ENCODE peak calls at places on chromosome 17, in eight cellular contexts. One of them, this sample, is unnamed.

GRCh38 chr17:521561-522325 is 169.1 kb upstream of the RPH3AL start:
- DNase-seq in stimulated activated CD8-positive, alpha-beta memory T cell treated with anti-CD3 and anti-CD28 coated beads, Interleukin-4, amount 100 ng/mL, for 4 hours: no peak
- DNase-seq in spleen: no peak
- DNase-seq in EH: peak
- DNase-seq in lower lobe of right lung: no peak
- DNase-seq in MCF 10A: no peak
- DNase-seq in GM04503: no peak
- DNase-seq in AG08396: no peak
- DNase-seq in this sample: no peak

GRCh38 chr17:17028878-17029535 is 13.2 kb upstream of the MPRIP start:
- DNase-seq in MCF 10A: no peak
- DNase-seq in stimulated activated CD8-positive, alpha-beta memory T cell treated with anti-CD3 and anti-CD28 coated beads, Interleukin-4, amount 100 ng/mL, for 4 hours: no peak
- DNase-seq in spleen: no peak
- DNase-seq in GM04503: no peak
- DNase-seq in EH: no peak
- DNase-seq in lower lobe of right lung: no peak
- DNase-seq in AG08396: no peak
- DNase-seq in this sample: no peak

GRCh38 chr17:40093580-40094201 is 6.7 kb downstream of the NR1D1 start:
- DNase-seq in stimulated activated CD8-positive, alpha-beta memory T cell treated with anti-CD3 and anti-CD28 coated beads, Interleukin-4, amount 100 ng/mL, for 4 hours: no peak
- DNase-seq in GM04503: no peak
- DNase-seq in lower lobe of right lung: no peak
- DNase-seq in MCF 10A: no peak
- DNase-seq in EH: peak
- DNase-seq in AG08396: no peak
- DNase-seq in spleen: no peak
- DNase-seq in this sample: no peak

GRCh38 chr17:17447264-17447663 is 29.5 kb upstream of the MED9 start:
- DNase-seq in spleen: no peak
- DNase-seq in AG08396: no peak
- DNase-seq in stimulated activated CD8-positive, alpha-beta memory T cell treated with anti-CD3 and anti-CD28 coated beads, Interleukin-4, amount 100 ng/mL, for 4 hours: no peak
- DNase-seq in EH: no peak
- DNase-seq in lower lobe of right lung: no peak
- DNase-seq in GM04503: no peak
- DNase-seq in MCF 10A: no peak
- DNase-seq in this sample: no peak

GRCh38 chr17:1087381-1088241 is 90.7 kb downstream of the TIMM22 start:
- DNase-seq in stimulated activated CD8-positive, alpha-beta memory T cell treated with anti-CD3 and anti-CD28 coated beads, Interleukin-4, amount 100 ng/mL, for 4 hours: no peak
- DNase-seq in AG08396: peak
- DNase-seq in GM04503: no peak
- DNase-seq in spleen: no peak
- DNase-seq in MCF 10A: peak
- DNase-seq in lower lobe of right lung: peak
- DNase-seq in EH: no peak
- DNase-seq in this sample: no peak

GRCh38 chr17:72860778-72861177 is 231.7 kb downstream of the SLC39A11 start:
- DNase-seq in GM04503: no peak
- DNase-seq in MCF 10A: no peak
- DNase-seq in EH: no peak
- DNase-seq in stimulated activated CD8-positive, alpha-beta memory T cell treated with anti-CD3 and anti-CD28 coated beads, Interleukin-4, amount 100 ng/mL, for 4 hours: no peak
- DNase-seq in spleen: no peak
- DNase-seq in lower lobe of right lung: no peak
- DNase-seq in AG08396: no peak
- DNase-seq in this sample: no peak

GRCh38 chr17:4944554-4945175 is 3.7 kb downstream of the PFN1 start:
- DNase-seq in lower lobe of right lung: no peak
- DNase-seq in AG08396: no peak
- DNase-seq in GM04503: no peak
- DNase-seq in spleen: peak
- DNase-seq in MCF 10A: no peak
- DNase-seq in EH: no peak
- DNase-seq in stimulated activated CD8-positive, alpha-beta memory T cell treated with anti-CD3 and anti-CD28 coated beads, Interleukin-4, amount 100 ng/mL, for 4 hours: no peak
- DNase-seq in this sample: no peak

GRCh38 chr17:65071861-65072260 is 15.3 kb upstream of the GNA13 start:
- DNase-seq in GM04503: no peak
- DNase-seq in AG08396: peak
- DNase-seq in MCF 10A: no peak
- DNase-seq in stimulated activated CD8-positive, alpha-beta memory T cell treated with anti-CD3 and anti-CD28 coated beads, Interleukin-4, amount 100 ng/mL, for 4 hours: no peak
- DNase-seq in lower lobe of right lung: no peak
- DNase-seq in spleen: no peak
- DNase-seq in EH: peak
- DNase-seq in this sample: peak

GRCh38 chr17:49746791-49747490 is 17.0 kb downstream of the FAM117A start:
- DNase-seq in GM04503: no peak
- DNase-seq in stimulated activated CD8-positive, alpha-beta memory T cell treated with anti-CD3 and anti-CD28 coated beads, Interleukin-4, amount 100 ng/mL, for 4 hours: no peak
- DNase-seq in AG08396: no peak
- DNase-seq in MCF 10A: no peak
- DNase-seq in EH: no peak
- DNase-seq in spleen: no peak
- DNase-seq in lower lobe of right lung: no peak
- DNase-seq in this sample: no peak

GRCh38 chr17:34582185-34582900 is 3.0 kb downstream of the TMEM132E start:
- DNase-seq in lower lobe of right lung: no peak
- DNase-seq in stimulated activated CD8-positive, alpha-beta memory T cell treated with anti-CD3 and anti-CD28 coated beads, Interleukin-4, amount 100 ng/mL, for 4 hours: no peak
- DNase-seq in AG08396: no peak
- DNase-seq in spleen: no peak
- DNase-seq in MCF 10A: no peak
- DNase-seq in GM04503: no peak
- DNase-seq in EH: no peak
- DNase-seq in this sample: no peak

GRCh38 chr17:39677581-39678339 is 9.5 kb downstream of the PNMT start:
- DNase-seq in AG08396: no peak
- DNase-seq in spleen: peak
- DNase-seq in lower lobe of right lung: no peak
- DNase-seq in MCF 10A: no peak
- DNase-seq in stimulated activated CD8-positive, alpha-beta memory T cell treated with anti-CD3 and anti-CD28 coated beads, Interleukin-4, amount 100 ng/mL, for 4 hours: no peak
- DNase-seq in GM04503: no peak
- DNase-seq in EH: peak
- DNase-seq in this sample: no peak

GRCh38 chr17:74917430-74917829 is 5.6 kb downstream of the USH1G start:
- DNase-seq in AG08396: no peak
- DNase-seq in spleen: no peak
- DNase-seq in lower lobe of right lung: no peak
- DNase-seq in stimulated activated CD8-positive, alpha-beta memory T cell treated with anti-CD3 and anti-CD28 coated beads, Interleukin-4, amount 100 ng/mL, for 4 hours: no peak
- DNase-seq in EH: no peak
- DNase-seq in MCF 10A: no peak
- DNase-seq in GM04503: no peak
- DNase-seq in this sample: no peak

GRCh38 chr17:73566905-73567782 is 77.1 kb downstream of the SDK2 start:
- DNase-seq in AG08396: no peak
- DNase-seq in MCF 10A: no peak
- DNase-seq in lower lobe of right lung: no peak
- DNase-seq in stimulated activated CD8-positive, alpha-beta memory T cell treated with anti-CD3 and anti-CD28 coated beads, Interleukin-4, amount 100 ng/mL, for 4 hours: no peak
- DNase-seq in GM04503: no peak
- DNase-seq in EH: no peak
- DNase-seq in spleen: peak
- DNase-seq in this sample: no peak

GRCh38 chr17:65374966-65375365 is 186.5 kb downstream of the AXIN2 start:
- DNase-seq in stimulated activated CD8-positive, alpha-beta memory T cell treated with anti-CD3 and anti-CD28 coated beads, Interleukin-4, amount 100 ng/mL, for 4 hours: no peak
- DNase-seq in GM04503: no peak
- DNase-seq in EH: no peak
- DNase-seq in MCF 10A: no peak
- DNase-seq in lower lobe of right lung: no peak
- DNase-seq in AG08396: no peak
- DNase-seq in spleen: no peak
- DNase-seq in this sample: no peak

GRCh38 chr17:76793775-76794174 is 55.9 kb downstream of the MFSD11 start:
- DNase-seq in lower lobe of right lung: no peak
- DNase-seq in AG08396: peak
- DNase-seq in GM04503: no peak
- DNase-seq in EH: peak
- DNase-seq in stimulated activated CD8-positive, alpha-beta memory T cell treated with anti-CD3 and anti-CD28 coated beads, Interleukin-4, amount 100 ng/mL, for 4 hours: no peak
- DNase-seq in MCF 10A: peak
- DNase-seq in spleen: peak
- DNase-seq in this sample: peak

GRCh38 chr17:55576237-55576998 is 65.2 kb upstream of the SMIM36 start:
- DNase-seq in stimulated activated CD8-positive, alpha-beta memory T cell treated with anti-CD3 and anti-CD28 coated beads, Interleukin-4, amount 100 ng/mL, for 4 hours: no peak
- DNase-seq in lower lobe of right lung: peak
- DNase-seq in MCF 10A: peak
- DNase-seq in spleen: no peak
- DNase-seq in AG08396: peak
- DNase-seq in GM04503: no peak
- DNase-seq in EH: peak
- DNase-seq in this sample: peak

GRCh38 chr17:76515291-76515949 is 14.2 kb upstream of the RHBDF2 start:
- DNase-seq in MCF 10A: no peak
- DNase-seq in stimulated activated CD8-positive, alpha-beta memory T cell treated with anti-CD3 and anti-CD28 coated beads, Interleukin-4, amount 100 ng/mL, for 4 hours: peak
- DNase-seq in EH: peak
- DNase-seq in spleen: peak
- DNase-seq in lower lobe of right lung: peak
- DNase-seq in AG08396: peak
- DNase-seq in GM04503: peak
- DNase-seq in this sample: peak

GRCh38 chr17:73697872-73698271 is 53.6 kb upstream of the SDK2 start:
- DNase-seq in spleen: no peak
- DNase-seq in EH: no peak
- DNase-seq in MCF 10A: no peak
- DNase-seq in GM04503: no peak
- DNase-seq in AG08396: no peak
- DNase-seq in stimulated activated CD8-positive, alpha-beta memory T cell treated with anti-CD3 and anti-CD28 coated beads, Interleukin-4, amount 100 ng/mL, for 4 hours: no peak
- DNase-seq in lower lobe of right lung: no peak
- DNase-seq in this sample: no peak

GRCh38 chr17:57086069-57086930 is 1.3 kb downstream of the AKAP1 start:
- DNase-seq in spleen: no peak
- DNase-seq in lower lobe of right lung: peak
- DNase-seq in EH: peak
- DNase-seq in MCF 10A: peak
- DNase-seq in stimulated activated CD8-positive, alpha-beta memory T cell treated with anti-CD3 and anti-CD28 coated beads, Interleukin-4, amount 100 ng/mL, for 4 hours: no peak
- DNase-seq in GM04503: no peak
- DNase-seq in AG08396: peak
- DNase-seq in this sample: peak

GRCh38 chr17:66637491-66637890 is 197.4 kb upstream of the CACNG5 start:
- DNase-seq in EH: no peak
- DNase-seq in stimulated activated CD8-positive, alpha-beta memory T cell treated with anti-CD3 and anti-CD28 coated beads, Interleukin-4, amount 100 ng/mL, for 4 hours: no peak
- DNase-seq in MCF 10A: peak
- DNase-seq in lower lobe of right lung: no peak
- DNase-seq in AG08396: no peak
- DNase-seq in spleen: no peak
- DNase-seq in GM04503: no peak
- DNase-seq in this sample: no peak

GRCh38 chr17:44005865-44006580 is 1.6 kb downstream of the NAGS start:
- DNase-seq in GM04503: no peak
- DNase-seq in EH: no peak
- DNase-seq in lower lobe of right lung: peak
- DNase-seq in spleen: peak
- DNase-seq in AG08396: no peak
- DNase-seq in stimulated activated CD8-positive, alpha-beta memory T cell treated with anti-CD3 and anti-CD28 coated beads, Interleukin-4, amount 100 ng/mL, for 4 hours: no peak
- DNase-seq in MCF 10A: no peak
- DNase-seq in this sample: no peak

GRCh38 chr17:81329279-81329926 is 34.3 kb upstream of the SLC38A10 start:
- DNase-seq in spleen: no peak
- DNase-seq in lower lobe of right lung: peak
- DNase-seq in EH: peak
- DNase-seq in MCF 10A: peak
- DNase-seq in AG08396: peak
- DNase-seq in stimulated activated CD8-positive, alpha-beta memory T cell treated with anti-CD3 and anti-CD28 coated beads, Interleukin-4, amount 100 ng/mL, for 4 hours: no peak
- DNase-seq in GM04503: peak
- DNase-seq in this sample: peak

GRCh38 chr17:82212331-82213250 is at the start of gene CCDC57:
- DNase-seq in lower lobe of right lung: peak
- DNase-seq in spleen: peak
- DNase-seq in GM04503: no peak
- DNase-seq in MCF 10A: peak
- DNase-seq in stimulated activated CD8-positive, alpha-beta memory T cell treated with anti-CD3 and anti-CD28 coated beads, Interleukin-4, amount 100 ng/mL, for 4 hours: no peak
- DNase-seq in EH: peak
- DNase-seq in AG08396: peak
- DNase-seq in this sample: peak

GRCh38 chr17:2853722-2854580 is 57.7 kb downstream of the RAP1GAP2 start:
- DNase-seq in AG08396: peak
- DNase-seq in MCF 10A: peak
- DNase-seq in spleen: peak
- DNase-seq in stimulated activated CD8-positive, alpha-beta memory T cell treated with anti-CD3 and anti-CD28 coated beads, Interleukin-4, amount 100 ng/mL, for 4 hours: no peak
- DNase-seq in GM04503: no peak
- DNase-seq in EH: peak
- DNase-seq in lower lobe of right lung: peak
- DNase-seq in this sample: no peak

GRCh38 chr17:82389379-82389778 is 17.8 kb downstream of the UTS2R start:
- DNase-seq in stimulated activated CD8-positive, alpha-beta memory T cell treated with anti-CD3 and anti-CD28 coated beads, Interleukin-4, amount 100 ng/mL, for 4 hours: no peak
- DNase-seq in GM04503: no peak
- DNase-seq in MCF 10A: no peak
- DNase-seq in lower lobe of right lung: no peak
- DNase-seq in spleen: no peak
- DNase-seq in EH: no peak
- DNase-seq in AG08396: no peak
- DNase-seq in this sample: no peak

GRCh38 chr17:72502111-72502939 is 381.5 kb downstream of the SOX9 start:
- DNase-seq in lower lobe of right lung: peak
- DNase-seq in GM04503: no peak
- DNase-seq in AG08396: peak
- DNase-seq in MCF 10A: peak
- DNase-seq in spleen: peak
- DNase-seq in EH: peak
- DNase-seq in stimulated activated CD8-positive, alpha-beta memory T cell treated with anti-CD3 and anti-CD28 coated beads, Interleukin-4, amount 100 ng/mL, for 4 hours: no peak
- DNase-seq in this sample: peak

GRCh38 chr17:80920406-80920805 is 71.2 kb upstream of the CHMP6 start:
- DNase-seq in EH: no peak
- DNase-seq in spleen: peak
- DNase-seq in lower lobe of right lung: no peak
- DNase-seq in AG08396: no peak
- DNase-seq in GM04503: no peak
- DNase-seq in stimulated activated CD8-positive, alpha-beta memory T cell treated with anti-CD3 and anti-CD28 coated beads, Interleukin-4, amount 100 ng/mL, for 4 hours: no peak
- DNase-seq in MCF 10A: no peak
- DNase-seq in this sample: peak

GRCh38 chr17:52181842-52182241 is 23.3 kb upstream of the CA10 start:
- DNase-seq in AG08396: no peak
- DNase-seq in EH: no peak
- DNase-seq in spleen: no peak
- DNase-seq in lower lobe of right lung: no peak
- DNase-seq in MCF 10A: no peak
- DNase-seq in stimulated activated CD8-positive, alpha-beta memory T cell treated with anti-CD3 and anti-CD28 coated beads, Interleukin-4, amount 100 ng/mL, for 4 hours: no peak
- DNase-seq in GM04503: no peak
- DNase-seq in this sample: no peak

GRCh38 chr17:72476575-72476986 is 355.8 kb downstream of the SOX9 start:
- DNase-seq in GM04503: no peak
- DNase-seq in spleen: peak
- DNase-seq in MCF 10A: no peak
- DNase-seq in AG08396: no peak
- DNase-seq in lower lobe of right lung: no peak
- DNase-seq in stimulated activated CD8-positive, alpha-beta memory T cell treated with anti-CD3 and anti-CD28 coated beads, Interleukin-4, amount 100 ng/mL, for 4 hours: no peak
- DNase-seq in EH: no peak
- DNase-seq in this sample: no peak

GRCh38 chr17:57121308-57122042 is 36.4 kb downstream of the AKAP1 start:
- DNase-seq in EH: peak
- DNase-seq in spleen: no peak
- DNase-seq in stimulated activated CD8-positive, alpha-beta memory T cell treated with anti-CD3 and anti-CD28 coated beads, Interleukin-4, amount 100 ng/mL, for 4 hours: no peak
- DNase-seq in AG08396: peak
- DNase-seq in MCF 10A: peak
- DNase-seq in GM04503: no peak
- DNase-seq in lower lobe of right lung: no peak
- DNase-seq in this sample: peak

GRCh38 chr17:16519021-16519420 is 27.0 kb upstream of the LRRC75A start:
- DNase-seq in lower lobe of right lung: no peak
- DNase-seq in stimulated activated CD8-positive, alpha-beta memory T cell treated with anti-CD3 and anti-CD28 coated beads, Interleukin-4, amount 100 ng/mL, for 4 hours: no peak
- DNase-seq in spleen: no peak
- DNase-seq in EH: no peak
- DNase-seq in GM04503: no peak
- DNase-seq in MCF 10A: no peak
- DNase-seq in AG08396: no peak
- DNase-seq in this sample: no peak

GRCh38 chr17:76517638-76518038 is 16.4 kb upstream of the RHBDF2 start:
- DNase-seq in stimulated activated CD8-positive, alpha-beta memory T cell treated with anti-CD3 and anti-CD28 coated beads, Interleukin-4, amount 100 ng/mL, for 4 hours: no peak
- DNase-seq in spleen: no peak
- DNase-seq in MCF 10A: no peak
- DNase-seq in AG08396: no peak
- DNase-seq in lower lobe of right lung: no peak
- DNase-seq in EH: no peak
- DNase-seq in GM04503: no peak
- DNase-seq in this sample: no peak

GRCh38 chr17:73773702-73774101 is 129.5 kb upstream of the SDK2 start:
- DNase-seq in MCF 10A: no peak
- DNase-seq in GM04503: no peak
- DNase-seq in spleen: no peak
- DNase-seq in AG08396: no peak
- DNase-seq in EH: no peak
- DNase-seq in lower lobe of right lung: no peak
- DNase-seq in stimulated activated CD8-positive, alpha-beta memory T cell treated with anti-CD3 and anti-CD28 coated beads, Interleukin-4, amount 100 ng/mL, for 4 hours: no peak
- DNase-seq in this sample: no peak

GRCh38 chr17:57911021-57911420 is 44.2 kb downstream of the CUEDC1 start:
- DNase-seq in GM04503: no peak
- DNase-seq in AG08396: no peak
- DNase-seq in EH: no peak
- DNase-seq in MCF 10A: no peak
- DNase-seq in spleen: no peak
- DNase-seq in lower lobe of right lung: no peak
- DNase-seq in stimulated activated CD8-positive, alpha-beta memory T cell treated with anti-CD3 and anti-CD28 coated beads, Interleukin-4, amount 100 ng/mL, for 4 hours: no peak
- DNase-seq in this sample: no peak